ENCODE peak calls at places on chromosomes 2 and 18, in six cellular contexts. U, C, E, I, B and X are unnamed samples.

GRCh38 chr2:88671786-88672427 is 19.6 kb upstream of the RPIA start:
- DNase-seq in U (peak; percentile 38), C (peak; percentile 79), E (peak; percentile 81), I (peak; percentile 52), B (peak; percentile 85), X (peak; percentile 67)

GRCh38 chr2:113910967-113911678 is 21.2 kb downstream of the ACTR3 start:
- DNase-seq in U (no peak), C (no peak), E (no peak), I (no peak), B (no peak), X (no peak)

GRCh38 chr2:163909411-163910080 is 173.7 kb upstream of the FIGN start:
- DNase-seq in U (no peak), C (no peak), E (no peak), I (no peak), B (no peak), X (no peak)

GRCh38 chr2:190343500-190344274 is at the start of gene INPP1:
- DNase-seq in U (peak; percentile 77), C (peak; percentile 76), E (peak; percentile 88), I (peak; percentile 87), B (peak; percentile 46), X (peak; percentile 26)

GRCh38 chr2:186575302-186575701 is 14.6 kb upstream of the ITGAV start:
- DNase-seq in U (no peak), C (peak; percentile 49), E (peak; percentile 99), I (peak; percentile 41), B (peak; percentile 96), X (no peak)

GRCh38 chr2:221504905-221505304 is 67.2 kb downstream of the EPHA4 start:
- DNase-seq in U (no peak), C (no peak), E (no peak), I (no peak), B (no peak), X (no peak)

GRCh38 chr2:155062250-155062985 is 363.9 kb downstream of the KCNJ3 start:
- DNase-seq in U (no peak), C (no peak), E (no peak), I (no peak), B (no peak), X (no peak)

GRCh38 chr18:27688581-27688980 is 488.3 kb downstream of the CDH2 start:
- DNase-seq in U (no peak), C (no peak), E (no peak), I (no peak), B (no peak), X (no peak)

GRCh38 chr2:156333274-156333950 is 891 bp upstream of the NR4A2 start:
- DNase-seq in U (no peak), C (no peak), E (no peak), I (no peak), B (peak; percentile 30), X (peak; percentile 40)

GRCh38 chr2:150767924-150768801 is 280.7 kb upstream of the RND3 start:
- DNase-seq in U (no peak), C (no peak), E (no peak), I (no peak), B (no peak), X (no peak)

GRCh38 chr2:177466337-177467195 is 74.0 kb downstream of the AGPS start:
- DNase-seq in U (peak; percentile 55), C (peak; percentile 15), E (no peak), I (no peak), B (peak; percentile 7), X (no peak)

GRCh38 chr2:20184067-20184938 is 40.6 kb downstream of the SDC1 start:
- DNase-seq in U (no peak), C (no peak), E (peak; percentile 75), I (no peak), B (peak; percentile 93), X (no peak)

GRCh38 chr2:166957686-166958085 is 69.4 kb downstream of the XIRP2 start:
- DNase-seq in U (no peak), C (no peak), E (no peak), I (no peak), B (no peak), X (no peak)

GRCh38 chr2:197846789-197847188 is 42.4 kb downstream of the PLCL1 start:
- DNase-seq in U (no peak), C (no peak), E (peak; percentile 37), I (no peak), B (no peak), X (no peak)

GRCh38 chr2:85728883-85729824 is 24.6 kb upstream of the ATOH8 start:
- DNase-seq in U (peak; percentile 93), C (peak; percentile 91), E (peak; percentile 91), I (peak; percentile 90), B (peak; percentile 83), X (peak; percentile 74)

GRCh38 chr2:102112692-102113665 is 29.6 kb upstream of the IL1R1 start:
- DNase-seq in U (no peak), C (no peak), E (peak; percentile 53), I (no peak), B (no peak), X (no peak)

GRCh38 chr2:176111891-176112374 is 4.6 kb upstream of the HOXD10 start:
- DNase-seq in U (no peak), C (no peak), E (peak; percentile 56), I (no peak), B (no peak), X (no peak)

GRCh38 chr18:41881285-41881684 is 73.7 kb upstream of the PIK3C3 start:
- DNase-seq in U (no peak), C (no peak), E (peak; percentile 74), I (no peak), B (peak; percentile 40), X (no peak)

GRCh38 chr2:44927979-44928659 is 13.4 kb upstream of the SIX3 start:
- DNase-seq in U (peak; percentile 86), C (peak; percentile 77), E (no peak), I (no peak), B (no peak), X (no peak)

GRCh38 chr2:224997802-224998201 is 44.5 kb downstream of the DOCK10 start:
- DNase-seq in U (no peak), C (no peak), E (peak; percentile 81), I (no peak), B (no peak), X (no peak)

GRCh38 chr2:123659120-123659519 is 366.0 kb upstream of the CNTNAP5 start:
- DNase-seq in U (peak; percentile 5), C (peak; percentile 39), E (no peak), I (no peak), B (no peak), X (no peak)

GRCh38 chr2:158724803-158725271 is 70.3 kb upstream of the DAPL1 start:
- DNase-seq in U (no peak), C (no peak), E (no peak), I (no peak), B (peak; percentile 93), X (no peak)

GRCh38 chr2:241940329-241940728 is 70.8 kb downstream of the RTP5 start:
- DNase-seq in U (no peak), C (peak; percentile 66), E (peak; percentile 18), I (no peak), B (no peak), X (no peak)

GRCh38 chr2:85770786-85771409 is 17.1 kb downstream of the ATOH8 start:
- DNase-seq in U (no peak), C (no peak), E (no peak), I (no peak), B (no peak), X (no peak)

GRCh38 chr2:66169076-66169475 is 265.8 kb upstream of the MEIS1 start:
- DNase-seq in U (no peak), C (no peak), E (no peak), I (no peak), B (no peak), X (no peak)

GRCh38 chr2:66170681-66171234 is 264.2 kb upstream of the MEIS1 start:
- DNase-seq in U (no peak), C (no peak), E (no peak), I (no peak), B (peak; percentile 4), X (no peak)

GRCh38 chr2:66171530-66171929 is 263.4 kb upstream of the MEIS1 start:
- DNase-seq in U (no peak), C (no peak), E (no peak), I (no peak), B (no peak), X (no peak)

GRCh38 chr2:66173635-66174034 is 261.3 kb upstream of the MEIS1 start:
- DNase-seq in U (no peak), C (no peak), E (no peak), I (no peak), B (no peak), X (no peak)
- H3K4me2 ChIP-seq in U (no peak overlapping the region), C (no peak overlapping the region), E (no peak overlapping the region), I (no peak overlapping the region), B (no peak overlapping the region), X (no peak overlapping the region)

GRCh38 chr2:233009661-233010060 is 3.4 kb downstream of the NGEF start:
- DNase-seq in U (no peak), C (no peak), E (no peak), I (no peak), B (no peak), X (no peak)
- TF ChIP-seq EZH2phosphoT487 in U (no peak), C (no peak), E (no peak), I (no peak), B (no peak), X (no peak)

GRCh38 chr2:26078939-26079338 is 45.1 kb downstream of the RAB10 start:
- DNase-seq in U (no peak), C (no peak), E (no peak), I (no peak), B (no peak), X (no peak)

GRCh38 chr2:26086155-26086634 is 52.3 kb downstream of the RAB10 start:
- DNase-seq in U (no peak), C (no peak), E (peak; percentile 67), I (no peak), B (peak; percentile 97), X (no peak)

GRCh38 chr2:26080356-26080755 is 46.5 kb downstream of the RAB10 start:
- DNase-seq in U (no peak), C (no peak), E (peak; percentile 5), I (no peak), B (peak; percentile 94), X (no peak)

GRCh38 chr2:26077291-26077690 is 43.4 kb downstream of the RAB10 start:
- DNase-seq in U (no peak), C (no peak), E (no peak), I (no peak), B (peak; percentile 60), X (no peak)

DNA sequence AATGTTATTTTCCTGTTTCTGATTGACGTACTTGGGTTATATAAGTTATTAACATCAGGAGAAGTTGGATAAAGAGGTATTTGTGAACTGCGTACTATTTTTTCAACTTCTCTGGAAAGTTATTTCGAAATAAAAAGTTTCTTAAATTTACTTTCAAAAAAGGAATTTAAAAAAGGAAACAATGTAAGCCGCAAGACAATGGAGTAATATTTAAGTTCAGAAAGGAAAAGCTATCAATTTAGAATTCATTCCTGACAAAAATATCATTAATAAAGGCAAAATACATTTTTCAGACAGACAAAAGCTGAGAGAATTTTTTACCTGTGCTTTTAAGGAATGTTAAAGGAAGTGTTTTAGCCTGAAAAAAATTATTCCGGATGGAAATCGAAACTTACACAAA is 47.7 kb downstream of the RAB10 start:
- DNase-seq in U (no peak), C (no peak), E (no peak), I (no peak), B (no peak), X (no peak)
- H3F3A ChIP-seq in U (peaks cover 24% of the 10 kb centered on the region), C (no peaks in the 10 kb centered on the region), E (peaks cover 32% of the 10 kb centered on the region), I (peaks cover 18% of the 10 kb centered on the region), B (peaks cover 5% of the 10 kb centered on the region), X (no peaks in the 10 kb centered on the region)

GRCh38 chr18:2988041-2988794 is 24.7 kb downstream of the LPIN2 start:
- DNase-seq in U (no peak), C (no peak), E (peak; percentile 90), I (no peak), B (no peak), X (no peak)
- H3K4me2 ChIP-seq in U (no peak overlapping the region), C (no peak overlapping the region), E (peak overlapping the region; percentile 97), I (no peak overlapping the region), B (no peak overlapping the region), X (no peak overlapping the region)